ENCODE peak calls at places on chromosomes 5 and 9, in seven cellular contexts. F is naive thymus-derived CD8-positive, alpha-beta T cell; X is GM23338; S is effector memory CD4-positive, alpha-beta T cell; C is CD8-positive, alpha-beta T cell; M is activated CD8-positive, alpha-beta memory T cell treated with anti-CD3 and anti-CD28 coated beads, Interleukin-2, amount 10 ng/mL, durations not matched to agents 7 days and 5 days; E is heart left ventricle. V is an unnamed sample.

GRCh38 chr5:155735388-155735787 is 591.6 kb upstream of the SGCD start:
- DNase-seq in F (no peak), X (no peak), S (no peak), C (no peak), M (no peak), E (peak; percentile 72), V (no peak)

GRCh38 chr5:149376711-149377447 is 2.2 kb downstream of the IL17B start:
- DNase-seq in F (no peak), X (no peak), S (no peak), C (no peak), M (no peak), E (no peak), V (no peak)

GRCh38 chr9:77111408-77111807 is 65.9 kb upstream of the VPS13A start:
- DNase-seq in F (no peak), X (no peak), S (no peak), C (no peak), M (no peak), E (no peak), V (no peak)

GRCh38 chr5:33120671-33121070 is 320.1 kb upstream of the TARS1 start:
- DNase-seq in F (no peak), X (no peak), S (no peak), C (no peak), M (no peak), E (no peak), V (no peak)

GRCh38 chr9:121690316-121690715 is 38.9 kb downstream of the DAB2IP start:
- DNase-seq in F (no peak), X (no peak), S (no peak), C (no peak), M (no peak), E (peak; percentile 25), V (no peak)

GRCh38 chr5:32583582-32584232 is 1.6 kb upstream of the SUB1 start:
- DNase-seq in F (no peak), X (peak; percentile 57), S (no peak), C (no peak), M (peak; percentile 66), E (no peak), V (no peak)

GRCh38 chr9:95316794-95317118 is 753 bp downstream of the FANCC start:
- DNase-seq in F (no peak), X (peak; percentile 95), S (no peak), C (no peak), M (peak; percentile 70), E (peak; percentile 76), V (peak; percentile 69)

GRCh38 chr9:972512-973294 is 3.8 kb upstream of the DMRT3 start:
- DNase-seq in F (no peak), X (peak; percentile 60), S (no peak), C (no peak), M (no peak), E (no peak), V (no peak)

GRCh38 chr9:118533101-118533500 is 828.9 kb downstream of the TLR4 start:
- DNase-seq in F (no peak), X (no peak), S (no peak), C (no peak), M (no peak), E (no peak), V (no peak)

V was measured in NCI-H460.